ENCODE peak calls at places on chromosome 19, in four cellular contexts. One of them, this sample, is unnamed.

GRCh38 chr19:45171211-45171623 is 6.8 kb downstream of the TRAPPC6A start:
- DNase-seq in GM12878: no peak
- DNase-seq in WTC11: no peak
- DNase-seq in HepG2: no peak
- DNase-seq in this sample: no peak

GRCh38 chr19:50214699-50215543 is 11.5 kb downstream of the MYH14 start:
- DNase-seq in GM12878: no peak
- DNase-seq in WTC11: peak; percentile 55
- DNase-seq in HepG2: no peak
- DNase-seq in this sample: no peak

GRCh38 chr19:35337984-35338296 is 9.0 kb downstream of the CD22 start:
- DNase-seq in GM12878: no peak
- DNase-seq in WTC11: no peak
- DNase-seq in HepG2: no peak
- DNase-seq in this sample: no peak

GRCh38 chr19:46737275-46737654 is 8.6 kb upstream of the FKRP start:
- DNase-seq in GM12878: no peak
- DNase-seq in WTC11: no peak
- DNase-seq in HepG2: no peak
- DNase-seq in this sample: peak; percentile 47

GRCh38 chr19:43224855-43225253 is 19.4 kb upstream of the PSG4 start:
- DNase-seq in GM12878: no peak
- DNase-seq in WTC11: no peak
- DNase-seq in HepG2: no peak
- DNase-seq in this sample: no peak

GRCh38 chr19:4108767-4109625 is 14.9 kb downstream of the MAP2K2 start:
- DNase-seq in GM12878: peak; percentile 79
- DNase-seq in WTC11: no peak
- DNase-seq in HepG2: no peak
- DNase-seq in this sample: no peak

GRCh38 chr19:16117594-16118033 is 5.9 kb downstream of the RAB8A start:
- DNase-seq in GM12878: no peak
- DNase-seq in WTC11: peak; percentile 30
- DNase-seq in HepG2: no peak
- DNase-seq in this sample: no peak

GRCh38 chr19:45779231-45780145 is 2.8 kb downstream of the DMPK start:
- DNase-seq in GM12878: peak; percentile 63
- DNase-seq in WTC11: peak; percentile 98
- DNase-seq in HepG2: peak; percentile 63
- DNase-seq in this sample: peak; percentile 94

GRCh38 chr19:46766569-46767317 is 20.5 kb upstream of the STRN4 start:
- DNase-seq in GM12878: no peak
- DNase-seq in WTC11: peak; percentile 78
- DNase-seq in HepG2: peak; percentile 53
- DNase-seq in this sample: peak; percentile 74

GRCh38 chr19:31109626-31110025 is 239.6 kb downstream of the TSHZ3 start:
- DNase-seq in GM12878: no peak
- DNase-seq in WTC11: no peak
- DNase-seq in HepG2: no peak
- DNase-seq in this sample: no peak
- TF ChIP-seq CREM in GM12878: no peak
- TF ChIP-seq CREM in WTC11: no peak
- TF ChIP-seq CREM in HepG2: no peak
- TF ChIP-seq CREM in this sample: no peak

GRCh38 chr19:13825489-13826475 is 30.5 kb downstream of the ZSWIM4 start:
- DNase-seq in GM12878: no peak
- DNase-seq in WTC11: peak; percentile 94
- DNase-seq in HepG2: no peak
- DNase-seq in this sample: peak; percentile 88
- TF ChIP-seq CREM in GM12878: no peak
- TF ChIP-seq CREM in WTC11: no peak
- TF ChIP-seq CREM in HepG2: no peak
- TF ChIP-seq CREM in this sample: no peak

GRCh38 chr19:29812080-29812880 is 489 bp downstream of the CCNE1 start:
- DNase-seq in GM12878: no peak
- DNase-seq in WTC11: peak; percentile 30
- DNase-seq in HepG2: no peak
- DNase-seq in this sample: no peak
- TF ChIP-seq CREM in GM12878: no peak
- TF ChIP-seq CREM in WTC11: no peak
- TF ChIP-seq CREM in HepG2: no peak
- TF ChIP-seq CREM in this sample: no peak

DNA sequence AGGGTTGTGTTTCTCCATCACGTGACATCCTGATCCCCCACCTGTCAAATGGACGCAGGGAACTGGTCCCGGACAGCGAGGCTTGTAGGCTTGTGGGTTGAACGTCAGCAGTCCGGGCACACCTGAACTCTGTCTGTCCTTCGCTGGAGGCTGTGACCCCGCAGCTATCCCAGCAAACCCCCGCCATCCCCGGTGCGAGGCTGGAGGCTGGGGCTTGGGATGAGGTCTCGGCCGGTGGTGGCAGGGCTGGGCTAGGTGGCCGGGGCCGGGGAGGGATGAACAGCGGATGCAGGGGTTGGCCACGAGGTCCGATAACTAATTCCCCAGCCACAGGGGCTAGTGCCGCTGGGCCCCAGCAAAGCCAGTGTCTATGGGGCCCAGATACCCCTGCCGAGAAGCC is 8.8 kb downstream of the LSM7 start:
- DNase-seq in GM12878: no peak
- DNase-seq in WTC11: no peak
- DNase-seq in HepG2: no peak
- DNase-seq in this sample: no peak
- TF ChIP-seq CREM in GM12878: no peak
- TF ChIP-seq CREM in WTC11: no peak
- TF ChIP-seq CREM in HepG2: no peak
- TF ChIP-seq CREM in this sample: no peak

DNA sequence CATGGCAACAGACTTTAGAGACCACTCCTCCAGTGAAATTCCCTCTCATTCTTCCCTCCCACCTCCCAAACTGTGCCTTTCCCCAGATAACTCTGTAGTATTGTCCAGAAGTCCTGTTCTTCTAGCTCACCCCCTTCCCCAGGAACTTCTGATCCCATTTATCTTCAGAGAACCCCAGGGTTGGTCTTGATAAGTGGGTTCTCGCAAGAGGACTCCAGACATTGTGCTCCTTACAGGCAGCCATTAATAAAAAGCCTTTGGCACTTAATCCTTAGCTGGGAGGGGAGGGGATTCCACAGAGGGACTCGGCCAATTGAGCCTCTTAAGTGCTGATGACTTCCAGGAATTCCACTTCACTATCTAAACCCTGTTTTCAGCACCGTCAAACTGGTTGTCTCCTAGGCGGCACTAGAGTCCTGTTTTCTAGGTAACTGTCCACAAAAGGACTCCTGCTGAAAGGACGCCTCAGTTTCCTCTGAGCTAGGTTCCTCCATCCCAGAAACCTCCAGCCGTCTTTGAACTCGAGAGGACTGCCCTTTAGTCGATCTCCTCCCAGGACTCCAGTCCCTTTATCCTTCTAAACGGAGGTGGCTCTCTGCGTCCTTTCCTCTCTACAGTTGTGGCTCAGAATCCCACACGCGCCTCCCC is 2.0 kb downstream of the LTBP4 start:
- DNase-seq in GM12878: no peak
- DNase-seq in WTC11: no peak
- DNase-seq in HepG2: peak; percentile 28
- DNase-seq in this sample: peak; percentile 39
- TF ChIP-seq CREM in GM12878: no peak
- TF ChIP-seq CREM in WTC11: no peak
- TF ChIP-seq CREM in HepG2: no peak
- TF ChIP-seq CREM in this sample: no peak

GRCh38 chr19:33231511-33231910 is 5.9 kb upstream of the SLC7A10 start:
- DNase-seq in GM12878: no peak
- DNase-seq in WTC11: no peak
- DNase-seq in HepG2: no peak
- DNase-seq in this sample: no peak
- TF ChIP-seq CREM in GM12878: no peak
- TF ChIP-seq CREM in WTC11: no peak
- TF ChIP-seq CREM in HepG2: no peak
- TF ChIP-seq CREM in this sample: no peak

GRCh38 chr19:294341-294818 is 3.2 kb upstream of the PLPP2 start:
- DNase-seq in GM12878: no peak
- DNase-seq in WTC11: no peak
- DNase-seq in HepG2: no peak
- DNase-seq in this sample: peak; percentile 7
- TF ChIP-seq CREM in GM12878: no peak
- TF ChIP-seq CREM in WTC11: no peak
- TF ChIP-seq CREM in HepG2: no peak
- TF ChIP-seq CREM in this sample: no peak

This sample was measured in K562.